ENCODE peak calls at places on chromosomes 6 and 20, in six cellular contexts. N is GM23248, S is MM.1S, F is HCT116, M is SK-N-SH, Q is PC-3. U is an unnamed sample. For H3K27me3, the result is how much of the 10 kb centered on the place peaks cover.

GRCh38 chr6:148064406-148065134 is 278.1 kb upstream of the SASH1 start:
- DNase-seq in Q (peak), F (no peak), N (peak), S (no peak), M (no peak), U (no peak)

GRCh38 chr20:6473197-6473596 is 294.3 kb upstream of the BMP2 start:
- DNase-seq in N (peak), M (no peak), F (no peak), S (no peak), Q (peak), U (no peak)

GRCh38 chr20:62785381-62785780 is 10.9 kb upstream of the MRGBP start:
- DNase-seq in N (no peak), Q (no peak), M (peak), F (no peak), S (no peak), U (no peak)

GRCh38 chr6:7112741-7113313 is 5.1 kb downstream of the RREB1 start:
- DNase-seq in N (peak), Q (peak), S (no peak), F (no peak), M (peak), U (peak)

GRCh38 chr20:50447817-50448216 is 62.4 kb upstream of the PTPN1 start:
- DNase-seq in N (no peak), F (no peak), S (no peak), M (no peak), Q (no peak), U (no peak)

GRCh38 chr6:140567469-140567868 is 1193.0 kb upstream of the CITED2 start:
- DNase-seq in M (no peak), Q (no peak), S (no peak), N (peak), F (no peak), U (peak)

GRCh38 chr6:22113046-22113766 is 183.6 kb downstream of the PRL start:
- DNase-seq in N (peak), Q (peak), F (peak), M (no peak), S (no peak), U (no peak)

GRCh38 chr6:45696738-45697137 is 318.9 kb downstream of the CLIC5 start:
- DNase-seq in S (no peak), M (no peak), N (no peak), Q (no peak), F (no peak), U (no peak)

GRCh38 chr6:157848693-157849092 is 25.6 kb downstream of the SNX9 start:
- DNase-seq in M (no peak), N (no peak), S (no peak), Q (no peak), F (no peak), U (no peak)

GRCh38 chr20:25355191-25355590 is 35.4 kb downstream of the ABHD12 start:
- DNase-seq in M (no peak), N (no peak), F (no peak), S (no peak), Q (no peak), U (no peak)

GRCh38 chr6:127956260-127956888 is 55.5 kb upstream of the THEMIS start:
- DNase-seq in N (peak), Q (peak), S (no peak), F (peak), M (no peak), U (peak)

GRCh38 chr6:56866917-56867522 is 87.9 kb upstream of the BEND6 start:
- DNase-seq in Q (peak), M (no peak), N (peak), S (no peak), F (no peak), U (no peak)

GRCh38 chr6:128070406-128070805 is 169.5 kb upstream of the THEMIS start:
- DNase-seq in S (no peak), N (peak), F (no peak), Q (no peak), M (no peak), U (no peak)

GRCh38 chr20:973785-974194 is 28.3 kb downstream of the RSPO4 start:
- DNase-seq in Q (peak), N (peak), M (peak), F (peak), S (peak), U (peak)

GRCh38 chr6:340181-340955 is 48.1 kb downstream of the DUSP22 start:
- DNase-seq in Q (no peak), M (no peak), S (no peak), N (no peak), F (no peak), U (no peak)

GRCh38 chr6:147138841-147139240 is 65.4 kb upstream of the STXBP5 start:
- DNase-seq in Q (no peak), N (no peak), F (no peak), M (no peak), S (no peak), U (no peak)

GRCh38 chr6:17343215-17343614 is 50.2 kb upstream of the CAP2 start:
- DNase-seq in S (no peak), Q (no peak), N (no peak), F (no peak), M (no peak), U (no peak)

GRCh38 chr20:48631114-48632016 is 196.4 kb downstream of the PREX1 start:
- DNase-seq in N (peak), F (no peak), M (peak), Q (no peak), S (no peak), U (no peak)

GRCh38 chr20:60246751-60247150 is 288.5 kb downstream of the CDH26 start:
- DNase-seq in M (no peak), S (no peak), F (no peak), Q (no peak), N (no peak), U (no peak)

GRCh38 chr20:37902504-37903313 is at the start of gene VSTM2L:
- DNase-seq in S (no peak), Q (peak), F (no peak), M (peak), N (peak), U (peak)

DNA sequence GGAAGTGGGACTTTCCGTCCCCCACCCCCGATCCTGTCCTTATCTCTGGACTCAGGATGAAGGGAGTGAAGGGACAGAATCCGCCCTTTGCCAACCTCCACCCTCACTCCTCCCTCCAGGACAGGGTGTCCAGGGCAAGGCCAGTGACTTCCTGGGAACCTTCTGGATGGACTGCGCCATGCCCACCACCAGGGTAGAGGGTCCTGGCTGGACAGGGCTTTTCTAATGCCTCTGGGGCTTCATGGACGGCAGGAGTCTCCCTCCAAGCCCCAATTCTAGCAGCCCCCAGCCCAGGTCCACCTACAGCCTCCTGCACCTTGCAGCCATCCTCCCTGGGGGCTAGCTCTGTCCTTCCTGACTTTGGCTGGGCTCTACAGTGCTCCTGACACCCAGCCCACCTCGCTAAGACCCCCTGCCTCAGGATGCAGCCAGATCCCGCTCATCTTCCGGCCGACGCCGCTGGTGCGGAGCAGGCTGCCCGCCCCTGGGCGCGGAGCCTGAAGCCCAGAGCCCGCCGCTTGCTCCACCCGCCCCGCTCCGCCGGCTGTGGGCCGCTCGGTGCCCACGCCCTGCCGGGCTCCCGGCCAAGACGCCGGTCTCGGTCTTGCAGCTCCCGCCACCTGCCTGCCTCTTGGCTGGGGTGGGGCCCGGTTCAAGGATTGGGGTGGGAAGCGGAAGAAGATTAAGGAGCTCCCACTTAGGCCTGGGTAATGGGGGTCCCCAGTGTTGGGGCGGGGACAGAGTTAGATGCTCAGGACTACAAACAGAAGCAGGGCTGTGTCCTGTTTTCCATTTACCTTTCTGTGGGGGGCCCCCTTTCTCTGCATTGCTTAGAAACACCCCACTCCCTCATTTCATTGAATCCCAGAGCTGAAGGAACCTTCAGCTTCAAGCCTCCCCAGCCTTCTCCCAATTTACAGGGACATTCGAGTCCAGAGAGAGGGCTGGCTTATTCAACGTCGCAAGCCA is 72.8 kb downstream of the MDGA1 start:
- DNase-seq in N (peak), Q (peak), S (no peak), F (no peak), M (peak), U (no peak)
- TF ChIP-seq EZH2phosphoT487 in N (no peak), Q (no peak), S (no peak), F (no peak), M (no peak), U (no peak)

DNA sequence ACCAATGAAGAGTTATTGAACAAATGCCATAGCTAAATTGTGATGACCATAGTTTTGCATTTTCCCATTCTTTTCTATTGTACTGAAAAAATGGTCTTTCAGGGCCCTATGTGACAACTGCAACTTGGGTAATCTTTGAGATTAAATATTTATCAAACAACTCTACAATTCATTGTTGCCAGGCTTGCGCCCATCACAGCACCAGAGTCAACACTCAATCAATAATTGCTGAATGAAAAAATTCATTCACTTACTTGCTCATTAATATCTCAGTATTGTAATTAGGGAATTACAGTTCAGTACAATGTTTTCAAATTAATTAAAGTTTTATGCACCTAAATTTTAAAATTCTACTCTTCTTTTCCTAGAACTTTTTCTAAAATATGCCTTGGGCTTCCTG is 7.7 kb upstream of the RALGAPA2 start:
- DNase-seq in F (no peak), S (no peak), N (no peak), M (no peak), Q (no peak), U (no peak)
- H3K27me3 ChIP-seq in F (under half), S (under half), N (under half), M (under half), Q (under half), U (under half)

GRCh38 chr6:132498638-132499037 is 14.3 kb downstream of the STX7 start:
- DNase-seq in M (no peak), Q (no peak), F (no peak), S (no peak), N (no peak), U (no peak)

GRCh38 chr6:132496519-132497180 is 16.3 kb downstream of the STX7 start:
- DNase-seq in M (no peak), Q (no peak), S (no peak), F (no peak), N (no peak), U (no peak)

GRCh38 chr6:132495604-132496079 is 17.3 kb downstream of the STX7 start:
- DNase-seq in Q (no peak), N (no peak), F (no peak), M (no peak), S (peak), U (no peak)

GRCh38 chr6:132494954-132495353 is 18.0 kb downstream of the STX7 start:
- DNase-seq in N (no peak), M (no peak), S (no peak), Q (no peak), F (no peak), U (no peak)

GRCh38 chr6:132499757-132500156 is 13.2 kb downstream of the STX7 start:
- DNase-seq in S (no peak), F (no peak), N (no peak), M (no peak), Q (no peak), U (no peak)
- H3K9ac ChIP-seq in S (no peak), F (no peak), N (no peak), M (no peak), Q (no peak), U (no peak)

GRCh38 chr6:111423960-111424846 is 58.8 kb downstream of the REV3L start:
- DNase-seq in N (peak), F (no peak), M (peak), Q (peak), S (no peak), U (no peak)
- TF ChIP-seq EZH2phosphoT487 in N (no peak), F (no peak), M (no peak), Q (no peak), S (no peak), U (no peak)

GRCh38 chr20:2557873-2558580 is 21.7 kb downstream of the TMC2 start:
- DNase-seq in N (no peak), M (no peak), F (no peak), Q (no peak), S (no peak), U (no peak)
- H3K27me3 ChIP-seq in N (half or more), M (under half), F (under half), Q (half or more), S (under half), U (half or more)

DNA sequence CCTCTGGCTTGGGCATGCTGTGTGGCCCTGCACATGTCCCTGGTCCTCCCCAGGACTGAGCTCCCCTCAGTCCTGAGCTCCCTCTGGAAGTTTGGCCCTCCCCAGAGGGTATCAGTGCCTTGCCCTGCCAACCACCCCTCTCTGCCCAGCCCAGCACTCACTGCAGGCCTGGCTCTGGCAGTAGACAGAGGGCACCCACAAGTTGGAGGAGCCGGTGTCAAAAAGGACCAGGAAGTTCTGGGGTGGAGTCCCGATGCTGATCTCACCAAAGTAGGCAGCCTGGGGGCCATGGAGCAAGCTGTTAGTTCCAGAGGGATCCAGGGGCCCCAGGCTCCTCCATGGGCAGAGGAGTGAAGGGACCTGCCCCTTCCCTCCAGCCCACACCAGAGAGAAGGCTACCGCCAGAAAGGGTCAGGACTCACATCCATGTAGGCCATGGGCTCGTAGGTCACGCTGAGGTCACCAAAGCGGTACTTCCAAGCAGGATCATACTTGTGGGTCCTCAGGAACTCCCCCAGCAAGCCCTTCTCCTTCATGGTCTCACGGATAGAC is 2.9 kb downstream of the PGC start:
- DNase-seq in S (no peak), F (no peak), M (no peak), Q (no peak), N (no peak), U (no peak)
- H3K9ac ChIP-seq in S (no peak), F (no peak), M (no peak), Q (no peak), N (no peak), U (no peak)

GRCh38 chr20:64065973-64066341 is 3.0 kb downstream of the TCEA2 start:
- DNase-seq in M (no peak), S (peak), F (peak), N (peak), Q (peak), U (no peak)
- TF ChIP-seq EZH2phosphoT487 in M (no peak), S (no peak), F (no peak), N (no peak), Q (no peak), U (no peak)

U was measured in neural progenitor cell.